ENCODE peak calls at places on chromosomes 7 and 10, in six cellular contexts. One of them, this sample, is unnamed.

GRCh38 chr10:58834093-58834674 is 321.5 kb downstream of the BICC1 start:
- DNase-seq in C1 segment of cervical spinal cord: no peak
- DNase-seq in CD4-positive, CD25-positive, alpha-beta regulatory T cell: no peak
- DNase-seq in Panc1: no peak
- DNase-seq in fibroblast of the conjunctiva: no peak
- DNase-seq in Right ventricle myocardium superior: no peak
- DNase-seq in this sample: no peak

GRCh38 chr7:22001345-22002004 is 55.8 kb upstream of the CDCA7L start:
- DNase-seq in Right ventricle myocardium superior: no peak
- DNase-seq in C1 segment of cervical spinal cord: no peak
- DNase-seq in Panc1: peak
- DNase-seq in fibroblast of the conjunctiva: peak
- DNase-seq in CD4-positive, CD25-positive, alpha-beta regulatory T cell: peak
- DNase-seq in this sample: peak

GRCh38 chr7:141654551-141654950 is 47.4 kb downstream of the DENND11 start:
- DNase-seq in Right ventricle myocardium superior: no peak
- DNase-seq in Panc1: peak
- DNase-seq in C1 segment of cervical spinal cord: peak
- DNase-seq in CD4-positive, CD25-positive, alpha-beta regulatory T cell: peak
- DNase-seq in fibroblast of the conjunctiva: peak
- DNase-seq in this sample: peak

GRCh38 chr7:84914598-84914997 is 272.3 kb downstream of the SEMA3D start:
- DNase-seq in C1 segment of cervical spinal cord: no peak
- DNase-seq in CD4-positive, CD25-positive, alpha-beta regulatory T cell: no peak
- DNase-seq in fibroblast of the conjunctiva: no peak
- DNase-seq in Panc1: no peak
- DNase-seq in Right ventricle myocardium superior: no peak
- DNase-seq in this sample: no peak

GRCh38 chr10:76543655-76544054 is 1094.0 kb downstream of the KCNMA1 start:
- DNase-seq in Panc1: no peak
- DNase-seq in Right ventricle myocardium superior: no peak
- DNase-seq in fibroblast of the conjunctiva: peak
- DNase-seq in C1 segment of cervical spinal cord: no peak
- DNase-seq in CD4-positive, CD25-positive, alpha-beta regulatory T cell: no peak
- DNase-seq in this sample: no peak

GRCh38 chr7:31146026-31146425 is 93.9 kb downstream of the ADCYAP1R1 start:
- DNase-seq in CD4-positive, CD25-positive, alpha-beta regulatory T cell: no peak
- DNase-seq in Panc1: no peak
- DNase-seq in fibroblast of the conjunctiva: no peak
- DNase-seq in C1 segment of cervical spinal cord: no peak
- DNase-seq in Right ventricle myocardium superior: no peak
- DNase-seq in this sample: no peak

GRCh38 chr10:17915181-17915580 is 36.5 kb upstream of the SLC39A12 start:
- DNase-seq in C1 segment of cervical spinal cord: no peak
- DNase-seq in Panc1: no peak
- DNase-seq in CD4-positive, CD25-positive, alpha-beta regulatory T cell: no peak
- DNase-seq in Right ventricle myocardium superior: no peak
- DNase-seq in fibroblast of the conjunctiva: no peak
- DNase-seq in this sample: no peak

GRCh38 chr10:46096426-46096825 is 50.4 kb upstream of the MSMB start:
- DNase-seq in C1 segment of cervical spinal cord: no peak
- DNase-seq in Right ventricle myocardium superior: no peak
- DNase-seq in fibroblast of the conjunctiva: no peak
- DNase-seq in CD4-positive, CD25-positive, alpha-beta regulatory T cell: no peak
- DNase-seq in Panc1: no peak
- DNase-seq in this sample: no peak